ENCODE peak calls at places on chromosomes 4 and X, in six cellular contexts. X is omental fat pad, F is A549, I is progenitor cell of endocrine pancreas, H is AG10803, U is OCI-LY7. S is an unnamed sample.

GRCh38 chr4:112736718-112737135 is 99.8 kb downstream of the LARP7 start:
- DNase-seq in H (no peak), F (no peak), I (no peak), U (no peak), X (no peak), S (peak)

GRCh38 chrX:41064028-41064427 is 21.2 kb upstream of the USP9X start:
- DNase-seq in H (peak), X (no peak), U (no peak), I (no peak), F (no peak), S (no peak)

GRCh38 chrX:37425370-37425769 is 76.2 kb downstream of the PRRG1 start:
- DNase-seq in X (no peak), F (no peak), U (no peak), H (no peak), I (no peak), S (no peak)

GRCh38 chrX:57044226-57044625 is 48.9 kb upstream of the SPIN3 start:
- DNase-seq in X (no peak), H (no peak), I (no peak), F (no peak), U (no peak), S (peak)

GRCh38 chr4:140099993-140100392 is 54.0 kb downstream of the MAML3 start:
- DNase-seq in X (no peak), I (no peak), F (no peak), H (no peak), U (no peak), S (no peak)

GRCh38 chr4:146978641-146979040 is 33.0 kb upstream of the TTC29 start:
- DNase-seq in H (peak), U (no peak), X (no peak), I (no peak), F (no peak), S (no peak)

GRCh38 chrX:129529685-129530281 is 6.5 kb upstream of the SMARCA1 start:
- DNase-seq in H (peak), U (no peak), F (no peak), X (no peak), I (no peak), S (no peak)

GRCh38 chr4:152936446-152937279 is 540 bp downstream of the FHDC1 start:
- DNase-seq in X (no peak), I (peak), H (peak), F (peak), U (no peak), S (peak)

GRCh38 chr4:126627255-126627654 is 1005.5 kb upstream of the INTU start:
- DNase-seq in F (no peak), H (no peak), I (no peak), X (no peak), U (no peak), S (no peak)

GRCh38 chr4:121408-122084 is 2.8 kb upstream of the ZNF718 start:
- DNase-seq in U (peak), I (no peak), X (no peak), H (no peak), F (no peak), S (peak)

GRCh38 chrX:49829016-49829415 is at the start of gene PAGE4:
- DNase-seq in X (no peak), U (peak), H (no peak), F (no peak), I (no peak), S (no peak)

GRCh38 chr4:139774759-139775487 is 109.3 kb downstream of the MGST2 start:
- DNase-seq in U (no peak), X (no peak), H (no peak), F (no peak), I (no peak), S (no peak)

GRCh38 chr4:77001907-77002306 is 52.4 kb downstream of the SEPTIN11 start:
- DNase-seq in F (no peak), U (no peak), H (no peak), I (no peak), X (no peak), S (no peak)

GRCh38 chr4:181509073-181509472 is 734.1 kb upstream of the TENM3 start:
- DNase-seq in X (no peak), H (no peak), I (no peak), F (no peak), U (no peak), S (no peak)

GRCh38 chr4:7273741-7274297 is 81.5 kb downstream of the SORCS2 start:
- DNase-seq in I (no peak), X (no peak), F (no peak), U (no peak), H (no peak), S (no peak)

GRCh38 chr4:54169176-54169575 is 59.9 kb upstream of the PDGFRA start:
- DNase-seq in F (no peak), H (peak), I (no peak), U (no peak), X (no peak), S (no peak)

GRCh38 chr4:12359420-12359819 is 930.7 kb upstream of the HS3ST1 start:
- DNase-seq in U (no peak), H (no peak), X (no peak), I (no peak), F (no peak), S (no peak)

GRCh38 chr4:41569957-41570356 is 32.0 kb downstream of the LIMCH1 start:
- DNase-seq in F (no peak), U (no peak), X (no peak), H (no peak), I (no peak), S (no peak)

GRCh38 chrX:143635915-143636314 is at the start of gene SLITRK4:
- DNase-seq in I (peak), F (no peak), X (no peak), U (no peak), H (no peak), S (no peak)

GRCh38 chr4:75545526-75545925 is 10.3 kb upstream of the ODAPH start:
- DNase-seq in F (no peak), X (no peak), U (no peak), I (no peak), H (peak), S (no peak)

GRCh38 chrX:103658681-103659433 is 27.6 kb downstream of the MORF4L2 start:
- DNase-seq in X (no peak), U (no peak), H (no peak), F (no peak), I (no peak), S (no peak)

GRCh38 chr4:16897351-16897750 is 1.1 kb downstream of the LDB2 start:
- DNase-seq in U (no peak), F (no peak), I (no peak), X (no peak), H (no peak), S (no peak)

GRCh38 chr4:78660559-78660958 is 109.0 kb downstream of the ANXA3 start:
- DNase-seq in H (no peak), F (no peak), X (no peak), I (no peak), U (no peak), S (no peak)

GRCh38 chr4:119559044-119559647 is 69.5 kb downstream of the PDE5A start:
- DNase-seq in X (no peak), F (peak), H (peak), I (no peak), U (peak), S (no peak)
- TF ChIP-seq CTCF in X (no peak), F (peak), H (peak), I (peak), U (peak), S (peak)

GRCh38 chrX:51608766-51609165 is 9.9 kb downstream of the CENPVL3 start:
- DNase-seq in X (no peak), H (peak), I (no peak), U (no peak), F (no peak), S (no peak)

GRCh38 chrX:51614353-51614752 is 4.4 kb downstream of the CENPVL3 start:
- DNase-seq in H (peak), F (peak), I (no peak), X (no peak), U (peak), S (peak)
- TF ChIP-seq CTCF in H (peak), F (peak), I (peak), X (no peak), U (peak), S (peak)

DNA sequence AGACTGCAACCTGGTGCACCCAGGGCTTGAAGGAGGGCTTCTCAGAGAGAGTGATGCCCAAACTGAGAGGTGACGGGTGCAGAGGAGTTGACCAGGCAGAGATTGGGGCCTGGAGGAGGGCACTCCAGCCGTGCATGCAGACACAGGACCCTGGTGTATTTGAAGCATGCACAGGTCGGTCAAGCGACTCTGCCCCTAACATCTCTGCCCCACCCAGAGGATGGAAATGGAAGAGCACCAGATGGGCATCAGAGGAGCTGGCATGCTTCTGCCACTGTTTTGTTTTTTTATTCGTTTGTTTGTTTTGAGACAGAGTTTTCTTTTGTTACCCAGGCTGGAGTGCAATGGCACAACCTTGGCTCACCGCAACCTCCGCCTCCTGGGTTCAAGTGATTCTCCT is 320.9 kb downstream of the EVC2 start:
- DNase-seq in H (no peak), U (no peak), X (no peak), F (peak), I (no peak), S (no peak)
- TF ChIP-seq CTCF in H (peak), U (no peak), X (no peak), F (no peak), I (no peak), S (no peak)

GRCh38 chrX:13716905-13717304 is 17.5 kb downstream of the TRAPPC2 start:
- DNase-seq in X (no peak), H (no peak), F (no peak), I (no peak), U (no peak), S (peak)

GRCh38 chrX:13716455-13716854 is 18.0 kb downstream of the TRAPPC2 start:
- DNase-seq in I (no peak), U (no peak), X (no peak), F (no peak), H (no peak), S (no peak)

GRCh38 chrX:13711141-13711540 is 22.2 kb downstream of the RAB9A start:
- DNase-seq in X (no peak), H (no peak), F (no peak), I (no peak), U (no peak), S (no peak)
- TF ChIP-seq CTCF in X (no peak), H (no peak), F (no peak), I (no peak), U (no peak), S (no peak)

GRCh38 chr4:42750091-42750490 is 93.2 kb upstream of the ATP8A1 start:
- DNase-seq in X (no peak), F (no peak), I (no peak), U (peak), H (no peak), S (peak)
- TF ChIP-seq CTCF in X (no peak), F (no peak), I (no peak), U (peak), H (no peak), S (peak)

DNA sequence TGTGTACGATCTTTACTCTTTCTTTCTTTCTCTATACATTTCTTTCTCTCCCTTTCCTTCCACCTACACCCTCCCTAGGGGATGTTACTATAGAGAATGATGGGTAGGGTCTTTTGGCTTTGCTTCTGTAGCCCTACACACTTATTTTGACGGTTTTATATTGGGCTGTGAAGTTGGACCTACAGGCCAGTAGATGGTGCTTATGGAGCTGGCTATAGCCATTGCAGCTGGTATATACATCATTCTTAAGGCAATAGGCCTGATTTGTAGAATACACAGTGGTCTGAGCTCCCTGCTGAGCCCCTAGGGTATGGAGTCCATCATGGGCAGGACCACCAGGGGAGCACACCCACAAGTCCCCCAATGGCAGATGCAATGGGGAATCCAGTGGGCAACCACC is 1869.7 kb downstream of the STIM2 start:
- DNase-seq in F (no peak), U (no peak), X (no peak), I (no peak), H (no peak), S (no peak)
- TF ChIP-seq CTCF in F (no peak), U (no peak), X (no peak), I (no peak), H (no peak), S (no peak)

GRCh38 chrX:23953908-23954269 is 46.1 kb downstream of the CXorf58 start:
- DNase-seq in U (peak), X (no peak), H (no peak), I (no peak), F (no peak), S (peak)
- TF ChIP-seq CTCF in U (peak), X (no peak), H (no peak), I (no peak), F (no peak), S (peak)

GRCh38 chrX:109992203-109992602 is 10.7 kb upstream of the TMEM164 start:
- DNase-seq in X (no peak), F (no peak), H (no peak), I (no peak), U (no peak), S (no peak)
- TF ChIP-seq CTCF in X (no peak), F (no peak), H (no peak), I (no peak), U (no peak), S (no peak)

GRCh38 chrX:146921204-146921603 is 106.7 kb upstream of the CXorf51A start:
- DNase-seq in I (no peak), H (no peak), F (no peak), U (no peak), X (no peak), S (no peak)
- TF ChIP-seq CTCF in I (no peak), H (no peak), F (no peak), U (no peak), X (no peak), S (no peak)

S was measured in activated CD8-positive, alpha-beta T cell treated with anti-CD3 and anti-CD28 coated beads for 36 hours.